ENCODE peak calls at places on chromosomes 12 and 14, in four cellular contexts. L is transverse colon, O is GM12865, R is psoas muscle. S is an unnamed sample.
A peak's percentile ranks its signal among the peaks of the same experiment; 100 is the strongest.

GRCh38 chr14:92969470-92970232 is 46.7 kb downstream of the CHGA start:
- DNase-seq in L (no peak), O (no peak), R (peak; percentile 2), S (no peak)

GRCh38 chr12:123040106-123040505 is 59.6 kb downstream of the ARL6IP4 start:
- DNase-seq in L (no peak), O (no peak), R (no peak), S (no peak)

GRCh38 chr14:53273671-53274072 is 120.5 kb upstream of the DDHD1 start:
- DNase-seq in L (no peak), O (no peak), R (no peak), S (no peak)

GRCh38 chr12:117861691-117862090 is 107.1 kb downstream of the KSR2 start:
- DNase-seq in L (no peak), O (no peak), R (no peak), S (no peak)

GRCh38 chr12:8677362-8677761 is 14.7 kb upstream of the MFAP5 start:
- DNase-seq in L (no peak), O (no peak), R (no peak), S (no peak)

GRCh38 chr14:53432378-53432802 is 279.3 kb upstream of the DDHD1 start:
- DNase-seq in L (no peak), O (peak; percentile 48), R (no peak), S (no peak)

GRCh38 chr12:105167346-105167745 is 59.8 kb downstream of the WASHC4 start:
- DNase-seq in L (no peak), O (no peak), R (no peak), S (no peak)

GRCh38 chr14:76780875-76781647 is 19.8 kb downstream of the VASH1 start:
- DNase-seq in L (no peak), O (no peak), R (peak; percentile 17), S (no peak)

GRCh38 chr12:47818701-47819543 is 781 bp downstream of the HDAC7 start:
- DNase-seq in L (peak; percentile 77), O (peak; percentile 50), R (peak; percentile 79), S (no peak)

GRCh38 chr12:13981296-13981962 is at the start of gene GRIN2B:
- DNase-seq in L (no peak), O (no peak), R (no peak), S (no peak)

GRCh38 chr14:20611277-20611676 is 20.1 kb upstream of the RNASE12 start:
- DNase-seq in L (no peak), O (no peak), R (no peak), S (no peak)

GRCh38 chr14:87522575-87522974 is 470.4 kb downstream of the GALC start:
- DNase-seq in L (no peak), O (no peak), R (no peak), S (no peak)

GRCh38 chr14:33317675-33318074 is 379.0 kb downstream of the NPAS3 start:
- DNase-seq in L (no peak), O (no peak), R (no peak), S (no peak)

GRCh38 chr12:81644503-81644902 is 114.6 kb downstream of the PPFIA2 start:
- DNase-seq in L (no peak), O (peak; percentile 30), R (no peak), S (no peak)

GRCh38 chr12:43931187-43931586 is 95.3 kb downstream of the TMEM117 start:
- DNase-seq in L (no peak), O (no peak), R (no peak), S (no peak)

GRCh38 chr12:75323663-75324062 is 6.5 kb downstream of the CAPS2 start:
- DNase-seq in L (no peak), O (no peak), R (no peak), S (no peak)

GRCh38 chr12:74449872-74450271 is 87.8 kb upstream of the ATXN7L3B start:
- DNase-seq in L (no peak), O (no peak), R (no peak), S (no peak)

GRCh38 chr14:60649815-60650381 is 621 bp upstream of the SIX1 start:
- DNase-seq in L (no peak), O (no peak), R (no peak), S (no peak)

GRCh38 chr12:43579240-43579639 is 27.2 kb upstream of the ADAMTS20 start:
- DNase-seq in L (no peak), O (no peak), R (no peak), S (no peak)

GRCh38 chr12:66647034-66647691 is 31.7 kb downstream of the GRIP1 start:
- DNase-seq in L (no peak), O (no peak), R (no peak), S (no peak)

GRCh38 chr12:130800312-130800711 is 38.7 kb downstream of the STX2 start:
- DNase-seq in L (no peak), O (peak; percentile 32), R (no peak), S (peak; percentile 7)

GRCh38 chr14:76203086-76204001 is 51.6 kb downstream of the GPATCH2L start:
- DNase-seq in L (no peak), O (peak; percentile 88), R (no peak), S (no peak)

GRCh38 chr14:105711058-105711620 is 184.8 kb downstream of the TMEM121 start:
- DNase-seq in L (no peak), O (no peak), R (no peak), S (peak; percentile 14)

GRCh38 chr12:41709463-41710285 is 435.0 kb downstream of the GXYLT1 start:
- DNase-seq in L (no peak), O (no peak), R (no peak), S (no peak)

GRCh38 chr12:124581792-124582424 is 14.5 kb upstream of the NCOR2 start:
- DNase-seq in L (no peak), O (no peak), R (no peak), S (no peak)

GRCh38 chr14:93010543-93011541 is 87.9 kb downstream of the CHGA start:
- DNase-seq in L (no peak), O (no peak), R (no peak), S (no peak)

GRCh38 chr14:29925736-29926135 is 1.9 kb downstream of the PRKD1 start:
- DNase-seq in L (no peak), O (no peak), R (no peak), S (no peak)

GRCh38 chr12:111812881-111813741 is 28.9 kb upstream of the MAPKAPK5 start:
- DNase-seq in L (peak; percentile 80), O (peak; percentile 89), R (peak; percentile 71), S (peak; percentile 80)

GRCh38 chr12:62640910-62641448 is 174.4 kb downstream of the MON2 start:
- DNase-seq in L (no peak), O (peak; percentile 80), R (no peak), S (no peak)

GRCh38 chr12:48932878-48933277 is 7.6 kb upstream of the FKBP11 start:
- DNase-seq in L (no peak), O (no peak), R (no peak), S (no peak)
- TF ChIP-seq CTCF in L (no peak), O (no peak), R (no peak), S (no peak)

DNA sequence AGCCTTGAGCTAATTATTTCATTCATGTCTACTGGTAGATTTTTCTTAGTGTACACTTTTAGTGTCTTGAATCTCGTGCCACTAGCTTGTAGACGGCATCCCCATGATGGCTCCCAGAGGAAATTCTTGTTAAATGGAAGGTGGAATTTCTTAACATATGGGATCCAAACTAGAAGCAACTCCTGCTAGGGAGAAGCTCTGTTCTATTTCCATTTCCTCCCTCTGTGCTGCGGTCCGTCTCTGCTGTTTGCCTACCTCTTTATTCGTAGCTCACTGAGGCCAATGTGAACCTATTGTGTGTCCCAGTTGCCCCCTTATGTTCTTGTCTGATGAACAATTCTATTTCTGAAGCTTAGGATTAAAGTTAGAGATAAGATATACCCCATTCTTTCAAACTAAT is 588 bp downstream of the PIK3C2G start:
- DNase-seq in L (no peak), O (no peak), R (no peak), S (no peak)
- H3K4me3 ChIP-seq in L (no peak overlapping the region), O (no peak overlapping the region), R (no peak overlapping the region), S (no peak overlapping the region)

GRCh38 chr12:127767631-127768030 is 499.3 kb upstream of the TMEM132C start:
- DNase-seq in L (no peak), O (no peak), R (no peak), S (no peak)
- TF ChIP-seq CTCF in L (no peak), O (no peak), R (no peak), S (no peak)

GRCh38 chr12:69007858-69008314 is 74.9 kb upstream of the CPM start:
- DNase-seq in L (no peak), O (no peak), R (no peak), S (no peak)

GRCh38 chr12:69008510-69008909 is 75.5 kb upstream of the CPM start:
- DNase-seq in L (no peak), O (no peak), R (no peak), S (no peak)

GRCh38 chr12:69002969-69003368 is 70.0 kb upstream of the CPM start:
- DNase-seq in L (no peak), O (no peak), R (no peak), S (no peak)

GRCh38 chr12:69007166-69007857 is 74.3 kb upstream of the CPM start:
- DNase-seq in L (peak; percentile 29), O (no peak), R (no peak), S (no peak)
- H3K4me3 ChIP-seq in L (no peak overlapping the region), O (no peak overlapping the region), R (no peak overlapping the region), S (peak overlapping the region; percentile 27)

DNA sequence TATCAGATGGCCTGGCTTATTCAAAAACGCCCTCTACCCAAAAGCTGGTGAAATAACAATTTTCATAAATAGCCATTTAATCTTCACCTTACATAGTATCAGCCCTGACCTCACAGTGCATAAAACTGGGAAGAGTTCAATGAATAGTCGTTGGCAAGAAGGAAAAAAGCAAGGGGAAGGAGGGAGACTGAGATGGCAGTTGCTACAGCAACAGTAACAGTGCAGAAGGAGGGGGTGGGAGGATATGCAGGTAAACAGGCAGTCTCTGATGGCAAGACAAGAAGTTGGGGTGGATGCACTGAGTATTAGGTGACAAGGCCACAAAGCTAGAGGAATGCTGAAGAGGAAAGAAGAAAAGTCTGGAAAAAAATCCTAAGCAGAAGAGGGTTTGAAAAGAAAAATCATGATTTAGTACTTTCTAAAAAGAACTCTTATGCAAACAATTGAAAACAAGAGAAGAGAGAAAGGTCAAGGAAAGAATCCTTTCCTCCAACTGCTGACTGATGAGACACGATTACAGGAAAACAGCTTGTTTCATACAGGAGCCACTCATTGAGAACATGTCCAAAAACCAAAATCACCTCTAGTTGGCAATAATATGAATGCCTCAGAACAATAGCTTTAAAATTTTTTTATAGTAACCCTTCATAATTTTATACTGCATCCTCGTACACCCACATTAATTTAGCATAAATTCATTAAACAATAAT is 56.0 kb downstream of the DCAF5 start:
- DNase-seq in L (no peak), O (no peak), R (no peak), S (no peak)
- TF ChIP-seq CTCF in L (no peak), O (no peak), R (no peak), S (no peak)

S was measured in coronary artery.